ENCODE peak calls at places on chromosome 4, in nine cellular contexts. One of them, this sample, is unnamed.

GRCh38 chr4:48194986-48195773 is 61.1 kb upstream of the TXK start:
- DNase-seq in cortex of kidney: no peak
- DNase-seq in naive thymus-derived CD4-positive, alpha-beta T cell: no peak
- DNase-seq in IMR-90: peak
- DNase-seq in M059J: peak
- DNase-seq in NB4: peak
- DNase-seq in effector memory CD8-positive, alpha-beta T cell: no peak
- DNase-seq in LHCN-M2: peak
- DNase-seq in T-helper 9 cell: no peak
- DNase-seq in this sample: no peak

GRCh38 chr4:137474711-137475301 is 57.5 kb downstream of the PCDH18 start:
- DNase-seq in cortex of kidney: no peak
- DNase-seq in naive thymus-derived CD4-positive, alpha-beta T cell: no peak
- DNase-seq in IMR-90: peak
- DNase-seq in M059J: peak
- DNase-seq in NB4: no peak
- DNase-seq in effector memory CD8-positive, alpha-beta T cell: no peak
- DNase-seq in LHCN-M2: peak
- DNase-seq in T-helper 9 cell: no peak
- DNase-seq in this sample: peak

GRCh38 chr4:187451776-187452175 is 543.8 kb upstream of the ZFP42 start:
- DNase-seq in cortex of kidney: no peak
- DNase-seq in naive thymus-derived CD4-positive, alpha-beta T cell: no peak
- DNase-seq in IMR-90: no peak
- DNase-seq in M059J: no peak
- DNase-seq in NB4: no peak
- DNase-seq in effector memory CD8-positive, alpha-beta T cell: no peak
- DNase-seq in LHCN-M2: no peak
- DNase-seq in T-helper 9 cell: no peak
- DNase-seq in this sample: no peak

GRCh38 chr4:7646384-7647061 is 211.8 kb upstream of the PSAPL1 start:
- DNase-seq in cortex of kidney: no peak
- DNase-seq in naive thymus-derived CD4-positive, alpha-beta T cell: no peak
- DNase-seq in IMR-90: peak
- DNase-seq in M059J: no peak
- DNase-seq in NB4: peak
- DNase-seq in effector memory CD8-positive, alpha-beta T cell: peak
- DNase-seq in LHCN-M2: no peak
- DNase-seq in T-helper 9 cell: no peak
- DNase-seq in this sample: no peak

GRCh38 chr4:8386731-8387130 is 53.8 kb downstream of the ACOX3 start:
- DNase-seq in cortex of kidney: no peak
- DNase-seq in naive thymus-derived CD4-positive, alpha-beta T cell: no peak
- DNase-seq in IMR-90: no peak
- DNase-seq in M059J: no peak
- DNase-seq in NB4: no peak
- DNase-seq in effector memory CD8-positive, alpha-beta T cell: no peak
- DNase-seq in LHCN-M2: no peak
- DNase-seq in T-helper 9 cell: no peak
- DNase-seq in this sample: no peak

GRCh38 chr4:137000432-137000831 is 531.9 kb downstream of the PCDH18 start:
- DNase-seq in cortex of kidney: no peak
- DNase-seq in naive thymus-derived CD4-positive, alpha-beta T cell: no peak
- DNase-seq in IMR-90: no peak
- DNase-seq in M059J: no peak
- DNase-seq in NB4: no peak
- DNase-seq in effector memory CD8-positive, alpha-beta T cell: no peak
- DNase-seq in LHCN-M2: peak
- DNase-seq in T-helper 9 cell: no peak
- DNase-seq in this sample: no peak

GRCh38 chr4:17475481-17475880 is 36.4 kb downstream of the QDPR start:
- DNase-seq in cortex of kidney: no peak
- DNase-seq in naive thymus-derived CD4-positive, alpha-beta T cell: no peak
- DNase-seq in IMR-90: peak
- DNase-seq in M059J: no peak
- DNase-seq in NB4: no peak
- DNase-seq in effector memory CD8-positive, alpha-beta T cell: no peak
- DNase-seq in LHCN-M2: no peak
- DNase-seq in T-helper 9 cell: no peak
- DNase-seq in this sample: peak

GRCh38 chr4:36722986-36723385 is 441.6 kb downstream of the DTHD1 start:
- DNase-seq in cortex of kidney: no peak
- DNase-seq in naive thymus-derived CD4-positive, alpha-beta T cell: no peak
- DNase-seq in IMR-90: no peak
- DNase-seq in M059J: no peak
- DNase-seq in NB4: no peak
- DNase-seq in effector memory CD8-positive, alpha-beta T cell: no peak
- DNase-seq in LHCN-M2: no peak
- DNase-seq in T-helper 9 cell: no peak
- DNase-seq in this sample: no peak

GRCh38 chr4:25908491-25908901 is 5.5 kb upstream of the SMIM20 start:
- DNase-seq in cortex of kidney: no peak
- DNase-seq in naive thymus-derived CD4-positive, alpha-beta T cell: no peak
- DNase-seq in IMR-90: peak
- DNase-seq in M059J: peak
- DNase-seq in NB4: no peak
- DNase-seq in effector memory CD8-positive, alpha-beta T cell: no peak
- DNase-seq in LHCN-M2: peak
- DNase-seq in T-helper 9 cell: no peak
- DNase-seq in this sample: no peak

GRCh38 chr4:159171287-159171686 is 68.4 kb downstream of the RAPGEF2 start:
- DNase-seq in cortex of kidney: no peak
- DNase-seq in naive thymus-derived CD4-positive, alpha-beta T cell: no peak
- DNase-seq in IMR-90: no peak
- DNase-seq in M059J: peak
- DNase-seq in NB4: no peak
- DNase-seq in effector memory CD8-positive, alpha-beta T cell: no peak
- DNase-seq in LHCN-M2: no peak
- DNase-seq in T-helper 9 cell: no peak
- DNase-seq in this sample: no peak

GRCh38 chr4:151484396-151485102 is 75.6 kb downstream of the FHIP1A start:
- DNase-seq in cortex of kidney: no peak
- DNase-seq in naive thymus-derived CD4-positive, alpha-beta T cell: no peak
- DNase-seq in IMR-90: peak
- DNase-seq in M059J: peak
- DNase-seq in NB4: no peak
- DNase-seq in effector memory CD8-positive, alpha-beta T cell: no peak
- DNase-seq in LHCN-M2: peak
- DNase-seq in T-helper 9 cell: no peak
- DNase-seq in this sample: peak

GRCh38 chr4:5045099-5045498 is 6.2 kb upstream of the STK32B start:
- DNase-seq in cortex of kidney: no peak
- DNase-seq in naive thymus-derived CD4-positive, alpha-beta T cell: no peak
- DNase-seq in IMR-90: no peak
- DNase-seq in M059J: peak
- DNase-seq in NB4: peak
- DNase-seq in effector memory CD8-positive, alpha-beta T cell: no peak
- DNase-seq in LHCN-M2: no peak
- DNase-seq in T-helper 9 cell: no peak
- DNase-seq in this sample: no peak

GRCh38 chr4:121380448-121381147 is at the start of gene QRFPR:
- DNase-seq in cortex of kidney: no peak
- DNase-seq in naive thymus-derived CD4-positive, alpha-beta T cell: no peak
- DNase-seq in IMR-90: no peak
- DNase-seq in M059J: no peak
- DNase-seq in NB4: no peak
- DNase-seq in effector memory CD8-positive, alpha-beta T cell: no peak
- DNase-seq in LHCN-M2: no peak
- DNase-seq in T-helper 9 cell: no peak
- DNase-seq in this sample: peak

GRCh38 chr4:173793937-173794510 is 264.0 kb upstream of the HAND2 start:
- DNase-seq in cortex of kidney: no peak
- DNase-seq in naive thymus-derived CD4-positive, alpha-beta T cell: no peak
- DNase-seq in IMR-90: peak
- DNase-seq in M059J: peak
- DNase-seq in NB4: no peak
- DNase-seq in effector memory CD8-positive, alpha-beta T cell: no peak
- DNase-seq in LHCN-M2: peak
- DNase-seq in T-helper 9 cell: no peak
- DNase-seq in this sample: no peak

GRCh38 chr4:48299560-48299959 is 29.9 kb upstream of the TEC start:
- DNase-seq in cortex of kidney: no peak
- DNase-seq in naive thymus-derived CD4-positive, alpha-beta T cell: no peak
- DNase-seq in IMR-90: no peak
- DNase-seq in M059J: peak
- DNase-seq in NB4: no peak
- DNase-seq in effector memory CD8-positive, alpha-beta T cell: no peak
- DNase-seq in LHCN-M2: no peak
- DNase-seq in T-helper 9 cell: no peak
- DNase-seq in this sample: no peak

GRCh38 chr4:92501456-92501855 is 197.7 kb downstream of the GRID2 start:
- DNase-seq in cortex of kidney: no peak
- DNase-seq in naive thymus-derived CD4-positive, alpha-beta T cell: no peak
- DNase-seq in IMR-90: no peak
- DNase-seq in M059J: no peak
- DNase-seq in NB4: no peak
- DNase-seq in effector memory CD8-positive, alpha-beta T cell: no peak
- DNase-seq in LHCN-M2: no peak
- DNase-seq in T-helper 9 cell: no peak
- DNase-seq in this sample: no peak

GRCh38 chr4:1122501-1122900 is 9.1 kb upstream of the RNF212 start:
- DNase-seq in cortex of kidney: no peak
- DNase-seq in naive thymus-derived CD4-positive, alpha-beta T cell: no peak
- DNase-seq in IMR-90: no peak
- DNase-seq in M059J: no peak
- DNase-seq in NB4: no peak
- DNase-seq in effector memory CD8-positive, alpha-beta T cell: no peak
- DNase-seq in LHCN-M2: no peak
- DNase-seq in T-helper 9 cell: no peak
- DNase-seq in this sample: no peak

GRCh38 chr4:26441110-26441509 is 49.2 kb downstream of the CCKAR start:
- DNase-seq in cortex of kidney: no peak
- DNase-seq in naive thymus-derived CD4-positive, alpha-beta T cell: no peak
- DNase-seq in IMR-90: peak
- DNase-seq in M059J: peak
- DNase-seq in NB4: no peak
- DNase-seq in effector memory CD8-positive, alpha-beta T cell: no peak
- DNase-seq in LHCN-M2: peak
- DNase-seq in T-helper 9 cell: no peak
- DNase-seq in this sample: no peak

GRCh38 chr4:184395451-184395917 is 78.9 kb downstream of the IRF2 start:
- DNase-seq in cortex of kidney: no peak
- DNase-seq in naive thymus-derived CD4-positive, alpha-beta T cell: no peak
- DNase-seq in IMR-90: no peak
- DNase-seq in M059J: no peak
- DNase-seq in NB4: no peak
- DNase-seq in effector memory CD8-positive, alpha-beta T cell: no peak
- DNase-seq in LHCN-M2: no peak
- DNase-seq in T-helper 9 cell: no peak
- DNase-seq in this sample: no peak

GRCh38 chr4:152459326-152459725 is 76.6 kb downstream of the FBXW7 start:
- DNase-seq in cortex of kidney: no peak
- DNase-seq in naive thymus-derived CD4-positive, alpha-beta T cell: no peak
- DNase-seq in IMR-90: no peak
- DNase-seq in M059J: no peak
- DNase-seq in NB4: no peak
- DNase-seq in effector memory CD8-positive, alpha-beta T cell: no peak
- DNase-seq in LHCN-M2: no peak
- DNase-seq in T-helper 9 cell: no peak
- DNase-seq in this sample: no peak

GRCh38 chr4:186027405-186027804 is 41.6 kb upstream of the TLR3 start:
- DNase-seq in cortex of kidney: no peak
- DNase-seq in naive thymus-derived CD4-positive, alpha-beta T cell: no peak
- DNase-seq in IMR-90: no peak
- DNase-seq in M059J: no peak
- DNase-seq in NB4: no peak
- DNase-seq in effector memory CD8-positive, alpha-beta T cell: no peak
- DNase-seq in LHCN-M2: no peak
- DNase-seq in T-helper 9 cell: no peak
- DNase-seq in this sample: no peak

GRCh38 chr4:76546282-76547166 is 111.5 kb downstream of the SHROOM3 start:
- DNase-seq in cortex of kidney: no peak
- DNase-seq in naive thymus-derived CD4-positive, alpha-beta T cell: no peak
- DNase-seq in IMR-90: peak
- DNase-seq in M059J: peak
- DNase-seq in NB4: no peak
- DNase-seq in effector memory CD8-positive, alpha-beta T cell: no peak
- DNase-seq in LHCN-M2: peak
- DNase-seq in T-helper 9 cell: no peak
- DNase-seq in this sample: no peak

GRCh38 chr4:54959656-54960055 is 165.7 kb downstream of the KDR start:
- DNase-seq in cortex of kidney: no peak
- DNase-seq in naive thymus-derived CD4-positive, alpha-beta T cell: no peak
- DNase-seq in IMR-90: peak
- DNase-seq in M059J: peak
- DNase-seq in NB4: no peak
- DNase-seq in effector memory CD8-positive, alpha-beta T cell: no peak
- DNase-seq in LHCN-M2: peak
- DNase-seq in T-helper 9 cell: no peak
- DNase-seq in this sample: no peak

GRCh38 chr4:180449395-180449956 is 1793.7 kb upstream of the TENM3 start:
- DNase-seq in cortex of kidney: no peak
- DNase-seq in naive thymus-derived CD4-positive, alpha-beta T cell: no peak
- DNase-seq in IMR-90: peak
- DNase-seq in M059J: peak
- DNase-seq in NB4: peak
- DNase-seq in effector memory CD8-positive, alpha-beta T cell: no peak
- DNase-seq in LHCN-M2: no peak
- DNase-seq in T-helper 9 cell: no peak
- DNase-seq in this sample: peak

GRCh38 chr4:125517831-125518230 is 203.1 kb downstream of the FAT4 start:
- DNase-seq in cortex of kidney: no peak
- DNase-seq in naive thymus-derived CD4-positive, alpha-beta T cell: no peak
- DNase-seq in IMR-90: no peak
- DNase-seq in M059J: no peak
- DNase-seq in NB4: no peak
- DNase-seq in effector memory CD8-positive, alpha-beta T cell: no peak
- DNase-seq in LHCN-M2: no peak
- DNase-seq in T-helper 9 cell: no peak
- DNase-seq in this sample: no peak

GRCh38 chr4:23382880-23383279 is 507.0 kb downstream of the PPARGC1A start:
- DNase-seq in cortex of kidney: no peak
- DNase-seq in naive thymus-derived CD4-positive, alpha-beta T cell: no peak
- DNase-seq in IMR-90: peak
- DNase-seq in M059J: peak
- DNase-seq in NB4: no peak
- DNase-seq in effector memory CD8-positive, alpha-beta T cell: no peak
- DNase-seq in LHCN-M2: peak
- DNase-seq in T-helper 9 cell: no peak
- DNase-seq in this sample: no peak

GRCh38 chr4:173121044-173121685 is 47.4 kb upstream of the GALNT7 start:
- DNase-seq in cortex of kidney: no peak
- DNase-seq in naive thymus-derived CD4-positive, alpha-beta T cell: no peak
- DNase-seq in IMR-90: peak
- DNase-seq in M059J: no peak
- DNase-seq in NB4: peak
- DNase-seq in effector memory CD8-positive, alpha-beta T cell: no peak
- DNase-seq in LHCN-M2: peak
- DNase-seq in T-helper 9 cell: no peak
- DNase-seq in this sample: peak

GRCh38 chr4:88009871-88010270 is 2.4 kb downstream of the PKD2 start:
- DNase-seq in cortex of kidney: no peak
- DNase-seq in naive thymus-derived CD4-positive, alpha-beta T cell: no peak
- DNase-seq in IMR-90: no peak
- DNase-seq in M059J: no peak
- DNase-seq in NB4: no peak
- DNase-seq in effector memory CD8-positive, alpha-beta T cell: no peak
- DNase-seq in LHCN-M2: no peak
- DNase-seq in T-helper 9 cell: no peak
- DNase-seq in this sample: no peak

GRCh38 chr4:156293657-156294297 is 340.1 kb upstream of the CTSO start:
- DNase-seq in cortex of kidney: no peak
- DNase-seq in naive thymus-derived CD4-positive, alpha-beta T cell: no peak
- DNase-seq in IMR-90: peak
- DNase-seq in M059J: peak
- DNase-seq in NB4: no peak
- DNase-seq in effector memory CD8-positive, alpha-beta T cell: no peak
- DNase-seq in LHCN-M2: peak
- DNase-seq in T-helper 9 cell: no peak
- DNase-seq in this sample: no peak

GRCh38 chr4:109079177-109079576 is 223.3 kb downstream of the COL25A1 start:
- DNase-seq in cortex of kidney: no peak
- DNase-seq in naive thymus-derived CD4-positive, alpha-beta T cell: no peak
- DNase-seq in IMR-90: peak
- DNase-seq in M059J: peak
- DNase-seq in NB4: no peak
- DNase-seq in effector memory CD8-positive, alpha-beta T cell: no peak
- DNase-seq in LHCN-M2: peak
- DNase-seq in T-helper 9 cell: no peak
- DNase-seq in this sample: no peak

GRCh38 chr4:173038192-173038896 is 130.3 kb upstream of the GALNT7 start:
- DNase-seq in cortex of kidney: no peak
- DNase-seq in naive thymus-derived CD4-positive, alpha-beta T cell: no peak
- DNase-seq in IMR-90: no peak
- DNase-seq in M059J: no peak
- DNase-seq in NB4: no peak
- DNase-seq in effector memory CD8-positive, alpha-beta T cell: no peak
- DNase-seq in LHCN-M2: no peak
- DNase-seq in T-helper 9 cell: no peak
- DNase-seq in this sample: no peak